ENCODE peak calls at places on chromosomes 12 and 14, in five cellular contexts. N, A, H, F and P are unnamed samples.

GRCh38 chr12:19971396-19971802 is 396.9 kb upstream of the PDE3A start:
- DNase-seq in N (peak; percentile 53), A (peak; percentile 18), F (peak; percentile 93), H (peak; percentile 89), P (no peak)

GRCh38 chr14:54252072-54252730 is 144.6 kb upstream of the CDKN3 start:
- DNase-seq in A (no peak), H (no peak), N (no peak), F (peak; percentile 41), P (peak; percentile 58)

GRCh38 chr12:3713483-3713882 is 39.4 kb downstream of the CRACR2A start:
- DNase-seq in A (no peak), N (no peak), H (no peak), F (peak; percentile 80), P (no peak)

GRCh38 chr12:613996-614726 is 49.1 kb downstream of the NINJ2 start:
- DNase-seq in A (no peak), H (peak; percentile 59), N (no peak), F (peak; percentile 69), P (no peak)

GRCh38 chr12:18139989-18140596 is 50.1 kb upstream of the RERGL start:
- DNase-seq in N (no peak), A (peak; percentile 15), H (no peak), F (peak; percentile 29), P (peak; percentile 27)

GRCh38 chr14:41873379-41874034 is 266.8 kb downstream of the LRFN5 start:
- DNase-seq in F (peak; percentile 37), N (no peak), H (no peak), A (no peak), P (peak; percentile 71)

GRCh38 chr14:102784892-102785597 is 7.8 kb downstream of the TRAF3 start:
- DNase-seq in H (no peak), F (no peak), N (no peak), A (no peak), P (no peak)

GRCh38 chr12:130423991-130424857 is 86.5 kb downstream of the PIWIL1 start:
- DNase-seq in H (no peak), A (no peak), F (no peak), N (no peak), P (no peak)

GRCh38 chr14:100950024-100950423 is 46.5 kb upstream of the RTL1 start:
- DNase-seq in H (no peak), N (no peak), A (no peak), F (no peak), P (peak; percentile 41)

GRCh38 chr12:2624543-2625266 is 170.1 kb upstream of the FKBP4 start:
- DNase-seq in N (peak; percentile 62), A (peak; percentile 36), F (peak; percentile 93), H (peak; percentile 87), P (peak; percentile 59)

GRCh38 chr12:104181313-104181712 is 34.3 kb upstream of the TXNRD1 start:
- DNase-seq in F (no peak), A (no peak), N (no peak), H (no peak), P (peak; percentile 67)

GRCh38 chr14:35335388-35336092 is 43.4 kb downstream of the PSMA6 start:
- DNase-seq in A (no peak), H (no peak), F (no peak), N (no peak), P (no peak)

GRCh38 chr14:21352587-21352986 is 31.2 kb downstream of the SUPT16H start:
- DNase-seq in A (no peak), H (no peak), F (no peak), N (no peak), P (no peak)

GRCh38 chr14:60485057-60485599 is 735 bp downstream of the C14orf39 start:
- DNase-seq in H (no peak), F (peak; percentile 22), N (no peak), A (no peak), P (no peak)

GRCh38 chr12:56931474-56931978 is 2.7 kb downstream of the SDR9C7 start:
- DNase-seq in N (no peak), F (peak; percentile 82), H (no peak), A (no peak), P (peak; percentile 57)

GRCh38 chr14:105197274-105197673 is 16.2 kb upstream of the NUDT14 start:
- DNase-seq in N (no peak), A (peak; percentile 47), H (no peak), F (peak; percentile 64), P (peak; percentile 35)

GRCh38 chr14:56810850-56811595 is 744 bp upstream of the OTX2 start:
- DNase-seq in F (peak; percentile 65), H (peak; percentile 61), A (no peak), N (no peak), P (no peak)

GRCh38 chr14:56808314-56809201 is 1.7 kb downstream of the OTX2 start:
- DNase-seq in A (no peak), H (peak; percentile 55), F (peak; percentile 80), N (no peak), P (no peak)

GRCh38 chr14:56809262-56810215 is 740 bp downstream of the OTX2 start:
- DNase-seq in F (no peak), N (no peak), A (no peak), H (no peak), P (no peak)

GRCh38 chr14:56811596-56812363 is 1.5 kb upstream of the OTX2 start:
- DNase-seq in F (no peak), H (peak; percentile 74), N (no peak), A (no peak), P (no peak)

DNA sequence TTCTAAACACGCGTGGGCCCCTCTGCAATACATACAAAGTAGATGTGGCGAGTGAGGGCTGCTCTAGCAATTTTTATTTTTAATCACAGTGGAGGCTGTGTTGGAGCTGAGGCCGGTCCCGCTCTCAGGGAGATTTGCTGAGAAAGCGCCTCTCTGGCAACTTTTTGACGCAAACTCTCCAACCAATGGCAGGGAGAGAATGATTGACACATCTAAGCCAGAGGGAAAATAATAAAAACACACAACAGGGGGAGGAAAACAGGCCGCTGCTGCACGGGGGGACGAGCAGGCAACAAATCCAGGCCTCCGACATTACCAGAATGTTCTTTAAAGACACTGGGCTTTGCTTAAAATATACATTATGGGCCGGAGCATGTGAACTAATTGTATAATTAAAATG is at the start of gene OTX2:
- DNase-seq in H (no peak), F (no peak), N (no peak), A (no peak), P (no peak)
- H2AK5ac ChIP-seq in H (no peak within 1 kb of the TSS), F (no peak within 1 kb of the TSS), N (peak within 1 kb of the TSS; percentile 28), A (peak within 1 kb of the TSS; percentile 49), P (no peak within 1 kb of the TSS)

GRCh38 chr14:75521415-75522199 is 662 bp upstream of the BATF start:
- DNase-seq in H (no peak), N (no peak), A (no peak), F (peak; percentile 64), P (no peak)

GRCh38 chr14:75523771-75524171 is 1.5 kb downstream of the BATF start:
- DNase-seq in H (no peak), N (no peak), F (no peak), A (no peak), P (peak; percentile 18)

GRCh38 chr14:75522919-75523318 is 650 bp downstream of the BATF start:
- DNase-seq in A (no peak), N (no peak), H (no peak), F (no peak), P (no peak)

GRCh38 chr14:75520852-75521251 is 1.4 kb upstream of the BATF start:
- DNase-seq in A (no peak), H (no peak), N (no peak), F (no peak), P (no peak)

DNA sequence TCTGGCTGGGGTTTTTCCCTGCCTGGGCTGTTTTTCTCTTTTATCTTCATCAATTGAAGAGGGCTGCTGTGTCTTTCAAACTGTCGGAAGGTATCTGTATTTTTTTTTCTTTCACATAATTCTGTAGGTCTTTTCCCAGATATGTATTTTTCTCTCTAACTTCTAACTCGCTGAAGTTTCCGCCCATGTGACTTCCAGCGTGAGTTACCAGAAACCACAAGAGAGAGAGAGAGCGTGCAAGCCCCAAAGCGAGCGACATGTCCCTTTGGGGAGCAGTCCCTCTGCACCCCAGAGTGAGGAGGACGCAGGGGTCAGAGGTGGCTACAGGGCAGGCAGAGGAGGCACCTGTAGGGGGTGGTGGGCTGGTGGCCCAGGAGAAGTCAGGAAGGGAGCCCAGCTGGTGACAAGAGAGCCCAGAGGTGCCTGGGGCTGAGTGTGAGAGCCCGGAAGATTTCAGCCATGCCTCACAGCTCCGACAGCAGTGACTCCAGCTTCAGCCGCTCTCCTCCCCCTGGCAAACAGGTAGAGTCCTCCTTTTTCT is at the start of gene BATF:
- DNase-seq in F (no peak), H (no peak), A (no peak), N (no peak), P (no peak)
- H2AK5ac ChIP-seq in F (no peak within 1 kb of the TSS), H (no peak within 1 kb of the TSS), A (no peak within 1 kb of the TSS), N (no peak within 1 kb of the TSS), P (no peak within 1 kb of the TSS)

DNA sequence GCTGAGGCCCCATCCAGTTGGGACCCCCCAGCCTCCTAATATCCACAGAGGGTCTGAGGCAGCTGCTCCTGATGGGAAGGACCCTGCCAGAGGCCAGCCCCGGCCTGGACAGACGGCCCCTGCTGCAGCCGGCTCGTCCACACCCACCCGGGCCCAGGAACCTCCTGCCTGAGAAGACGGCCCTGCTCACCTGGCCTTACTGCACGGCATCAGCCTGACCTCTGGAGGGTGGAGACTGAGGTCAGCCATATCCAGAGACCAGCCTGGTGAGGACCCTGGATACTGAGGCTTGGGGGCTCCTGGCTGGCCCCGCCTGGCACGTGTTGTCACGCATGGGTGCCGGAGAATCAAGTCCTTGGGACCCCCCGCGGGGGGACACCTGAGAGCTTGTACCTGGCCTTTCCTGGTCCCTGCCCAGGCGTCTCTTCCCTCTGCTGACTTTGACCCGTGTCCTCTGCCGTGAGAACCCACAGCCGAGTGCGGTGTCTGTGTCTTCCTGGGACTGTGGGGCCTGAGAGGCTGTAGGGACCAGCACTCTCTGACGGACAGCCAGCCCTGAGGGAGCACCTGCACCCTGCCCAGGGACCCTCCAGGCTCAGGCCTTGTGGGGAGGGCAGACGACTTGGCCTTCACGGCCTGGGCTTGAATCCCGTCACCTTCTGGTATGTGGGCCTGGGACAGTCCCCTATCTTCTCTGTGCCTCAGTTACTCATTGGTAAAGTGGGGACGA is 57.3 kb downstream of the NOC4L start:
- DNase-seq in A (no peak), H (no peak), N (no peak), F (no peak), P (no peak)
- H2AK5ac ChIP-seq in A (peak overlapping the region; percentile 70), H (no peak overlapping the region), N (no peak overlapping the region), F (no peak overlapping the region), P (no peak overlapping the region)

GRCh38 chr12:111429760-111430417 is 24.2 kb downstream of the SH2B3 start:
- DNase-seq in A (no peak), N (no peak), F (no peak), H (no peak), P (no peak)
- H2AK5ac ChIP-seq in A (no peak overlapping the region), N (peak overlapping the region; percentile 65), F (no peak overlapping the region), H (no peak overlapping the region), P (no peak overlapping the region)

DNA sequence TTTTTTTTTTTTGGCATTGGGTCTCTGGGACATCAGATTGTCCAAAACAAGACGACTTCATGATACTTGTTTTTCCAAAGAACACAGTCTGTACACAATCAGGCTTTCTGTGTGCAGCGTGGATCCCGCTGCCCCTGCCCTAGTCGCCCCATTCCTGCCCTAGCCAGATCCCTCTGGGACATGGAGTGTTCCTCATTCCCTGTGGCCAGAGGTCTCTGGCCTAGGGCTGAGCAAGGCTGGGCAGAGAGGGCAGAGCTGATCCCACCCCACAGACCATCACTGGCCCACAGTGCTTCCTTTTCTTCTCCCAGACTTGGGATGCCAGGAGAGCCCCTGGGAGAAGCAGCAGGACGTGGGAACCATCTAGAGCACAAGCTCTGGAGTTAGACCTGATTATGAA is 20.9 kb upstream of the EIF2B2 start:
- DNase-seq in N (no peak), A (no peak), H (peak; percentile 19), F (no peak), P (no peak)
- H2AK5ac ChIP-seq in N (no peak overlapping the region), A (peak overlapping the region; percentile 48), H (no peak overlapping the region), F (no peak overlapping the region), P (peak overlapping the region; percentile 66)